ENCODE peak calls at places on chromosome 9, in ten cellular contexts. S is GM12878; Y is naive thymus-derived CD4-positive, alpha-beta T cell; W is ascending aorta; U is CD4-positive, alpha-beta T cell; E is heart left ventricle; I is Panc1; D is heart right ventricle; K is uterus; J is CD8-positive, alpha-beta memory T cell. F is an unnamed sample. For H3K9me3, the result is how much of the 10 kb centered on the place peaks cover.

GRCh38 chr9:95242613-95243012 is 74.9 kb downstream of the FANCC start:
- DNase-seq in U (no peak), K (no peak), D (no peak), E (no peak), Y (no peak), I (no peak), W (no peak), S (no peak), J (no peak), F (no peak)

GRCh38 chr9:90014421-90014820 is 409.6 kb downstream of the GADD45G start:
- DNase-seq in K (no peak), D (no peak), E (no peak), Y (no peak), J (no peak), W (no peak), I (no peak), U (no peak), S (no peak), F (no peak)

GRCh38 chr9:13446261-13446660 is 166.8 kb upstream of the MPDZ start:
- DNase-seq in S (no peak), U (no peak), K (no peak), J (no peak), W (no peak), Y (no peak), E (no peak), D (no peak), I (no peak), F (no peak)

GRCh38 chr9:110710420-110710819 is 41.8 kb downstream of the MUSK start:
- DNase-seq in S (no peak), U (no peak), I (no peak), W (no peak), Y (no peak), K (no peak), D (no peak), E (no peak), J (no peak), F (no peak)

GRCh38 chr9:69121155-69122085 is 52.7 kb upstream of the TJP2 start:
- DNase-seq in I (no peak), E (peak), S (no peak), K (no peak), D (peak), Y (peak), J (peak), W (peak), U (peak), F (no peak)

GRCh38 chr9:88736136-88736637 is 201.2 kb downstream of the NXNL2 start:
- DNase-seq in D (no peak), E (no peak), S (no peak), W (no peak), K (no peak), I (no peak), Y (no peak), U (no peak), J (no peak), F (no peak)

GRCh38 chr9:71835596-71835995 is 67.3 kb upstream of the CEMIP2 start:
- DNase-seq in Y (no peak), W (no peak), K (no peak), S (no peak), E (no peak), D (no peak), J (no peak), U (no peak), I (no peak), F (no peak)

GRCh38 chr9:17669206-17669605 is 90.3 kb downstream of the SH3GL2 start:
- DNase-seq in K (no peak), Y (no peak), U (no peak), W (no peak), E (no peak), I (no peak), S (no peak), D (no peak), J (no peak), F (no peak)

GRCh38 chr9:89730715-89731114 is 125.9 kb downstream of the GADD45G start:
- DNase-seq in I (no peak), K (no peak), Y (no peak), W (no peak), U (no peak), D (no peak), J (no peak), S (no peak), E (no peak), F (no peak)

GRCh38 chr9:22147818-22148573 is 138.9 kb upstream of the CDKN2B start:
- DNase-seq in I (no peak), E (no peak), Y (peak), U (no peak), J (no peak), K (no peak), D (no peak), W (no peak), S (no peak), F (no peak)

GRCh38 chr9:98327249-98327561 is 71.8 kb upstream of the TBC1D2 start:
- DNase-seq in Y (no peak), D (no peak), E (no peak), J (no peak), I (no peak), U (no peak), W (peak), K (no peak), S (no peak), F (no peak)

GRCh38 chr9:128113526-128114325 is 13.8 kb downstream of the PTGES2 start:
- DNase-seq in D (no peak), I (no peak), U (no peak), K (no peak), S (no peak), J (no peak), W (no peak), E (no peak), Y (no peak), F (no peak)

GRCh38 chr9:86676426-86676825 is 270.9 kb downstream of the GAS1 start:
- DNase-seq in I (no peak), W (no peak), J (no peak), Y (no peak), E (no peak), K (no peak), S (no peak), U (no peak), D (no peak), F (no peak)

GRCh38 chr9:70675868-70676370 is 261.5 kb upstream of the KLF9 start:
- DNase-seq in D (no peak), Y (no peak), W (no peak), I (no peak), E (no peak), K (no peak), U (no peak), S (no peak), J (no peak), F (no peak)

GRCh38 chr9:126564716-126565115 is 49.0 kb upstream of the LMX1B start:
- DNase-seq in J (no peak), I (no peak), S (no peak), E (no peak), K (no peak), Y (no peak), U (no peak), D (no peak), W (no peak), F (no peak)

GRCh38 chr9:90927496-90927895 is 125.9 kb downstream of the SYK start:
- DNase-seq in D (no peak), J (no peak), I (no peak), E (no peak), W (no peak), K (no peak), U (no peak), S (no peak), Y (no peak), F (no peak)

GRCh38 chr9:111691686-111692329 is 30.4 kb downstream of the GNG10 start:
- DNase-seq in I (peak), S (no peak), D (no peak), E (no peak), U (no peak), W (no peak), J (peak), K (no peak), Y (peak), F (no peak)

GRCh38 chr9:125484632-125485282 is 222.3 kb downstream of the MAPKAP1 start:
- DNase-seq in Y (no peak), E (no peak), I (no peak), S (no peak), W (no peak), J (no peak), D (no peak), K (peak), U (no peak), F (no peak)

GRCh38 chr9:97966493-97966892 is 16.6 kb upstream of the ANP32B start:
- DNase-seq in Y (no peak), W (no peak), U (no peak), E (no peak), D (no peak), J (no peak), S (no peak), K (no peak), I (no peak), F (no peak)

GRCh38 chr9:81671880-81672280 is 17.5 kb downstream of the TLE1 start:
- DNase-seq in U (no peak), S (no peak), D (peak), I (no peak), E (peak), J (no peak), W (peak), K (peak), Y (no peak), F (no peak)

GRCh38 chr9:93637886-93638285 is 61.5 kb downstream of the PHF2 start:
- DNase-seq in Y (no peak), K (no peak), E (no peak), W (no peak), U (no peak), D (no peak), J (no peak), I (no peak), S (no peak), F (no peak)

GRCh38 chr9:134379774-134380431 is 53.6 kb downstream of the RXRA start:
- DNase-seq in W (no peak), E (no peak), U (no peak), K (no peak), D (no peak), Y (no peak), J (no peak), I (no peak), S (no peak), F (no peak)

GRCh38 chr9:108743901-108744371 is 111.8 kb downstream of the ACTL7B start:
- DNase-seq in I (no peak), U (no peak), D (no peak), K (no peak), Y (no peak), W (no peak), E (no peak), S (no peak), J (no peak), F (no peak)

GRCh38 chr9:134396825-134397224 is 70.6 kb downstream of the RXRA start:
- DNase-seq in D (no peak), E (no peak), J (peak), U (no peak), Y (peak), I (no peak), W (no peak), K (no peak), S (no peak), F (peak)

GRCh38 chr9:74570879-74571512 is 73.9 kb downstream of the RORB start:
- DNase-seq in I (peak), J (no peak), U (no peak), Y (peak), E (no peak), S (no peak), D (no peak), K (no peak), W (no peak), F (no peak)

GRCh38 chr9:105676351-105676923 is 14.2 kb downstream of the TAL2 start:
- DNase-seq in U (no peak), Y (no peak), I (no peak), E (no peak), W (no peak), S (no peak), K (no peak), D (no peak), J (no peak), F (no peak)

GRCh38 chr9:133770076-133770777 is 32.1 kb upstream of the SARDH start:
- DNase-seq in I (no peak), K (no peak), Y (no peak), W (peak), E (peak), D (peak), S (no peak), U (no peak), J (no peak), F (no peak)

GRCh38 chr9:18325337-18326011 is 148.5 kb upstream of the ADAMTSL1 start:
- DNase-seq in Y (no peak), S (no peak), W (no peak), D (no peak), I (no peak), K (no peak), J (no peak), E (no peak), U (no peak), F (no peak)

GRCh38 chr9:114275246-114275994 is 47.5 kb upstream of the ORM1 start:
- DNase-seq in I (no peak), W (peak), J (no peak), K (peak), E (peak), Y (no peak), S (no peak), U (no peak), D (no peak), F (no peak)

GRCh38 chr9:130845254-130845653 is 10.2 kb downstream of the ABL1 start:
- DNase-seq in U (no peak), D (no peak), J (no peak), W (no peak), S (no peak), I (no peak), K (no peak), E (no peak), Y (no peak), F (no peak)

GRCh38 chr9:86353591-86354047 is 591 bp downstream of the TUT7 start:
- DNase-seq in Y (no peak), K (no peak), I (no peak), J (no peak), E (no peak), D (no peak), W (no peak), S (no peak), U (peak), F (no peak)

GRCh38 chr9:71806916-71807315 is 38.6 kb upstream of the CEMIP2 start:
- DNase-seq in I (peak), W (peak), Y (peak), S (no peak), E (peak), D (peak), J (peak), K (peak), U (peak), F (peak)

GRCh38 chr9:114112325-114112724 is 13.2 kb upstream of the KIF12 start:
- DNase-seq in U (no peak), J (no peak), D (no peak), S (no peak), Y (no peak), W (no peak), I (no peak), E (no peak), K (no peak), F (no peak)

GRCh38 chr9:13568851-13569618 is 289.5 kb upstream of the MPDZ start:
- DNase-seq in K (no peak), D (peak), W (no peak), J (no peak), I (no peak), Y (no peak), E (no peak), U (no peak), S (no peak), F (no peak)

GRCh38 chr9:93475856-93476255 is 22.5 kb upstream of the FAM120AOS start:
- DNase-seq in U (no peak), Y (no peak), E (no peak), J (no peak), S (no peak), K (no peak), D (no peak), W (no peak), I (no peak), F (no peak)

GRCh38 chr9:120161801-120162200 is 418.2 kb downstream of the CDK5RAP2 start:
- DNase-seq in W (no peak), E (no peak), I (no peak), U (no peak), J (no peak), D (no peak), S (no peak), K (no peak), Y (no peak), F (no peak)

GRCh38 chr9:137951107-137951506 is 73.5 kb downstream of the CACNA1B start:
- DNase-seq in W (no peak), D (no peak), E (no peak), Y (no peak), U (no peak), S (no peak), I (no peak), J (no peak), K (no peak), F (no peak)
- H3K9me3 ChIP-seq in W (under half), D (under half), E (under half), Y (under half), U (under half), S (under half), I (under half), J (under half), K (under half), F (under half)

GRCh38 chr9:138117836-138118235 is 240.3 kb downstream of the CACNA1B start:
- DNase-seq in D (no peak), S (no peak), I (no peak), U (no peak), J (no peak), K (no peak), Y (no peak), W (peak), E (no peak), F (no peak)

GRCh38 chr9:138117101-138117750 is 239.6 kb downstream of the CACNA1B start:
- DNase-seq in S (no peak), W (peak), D (no peak), Y (no peak), I (no peak), J (no peak), U (no peak), E (no peak), K (no peak), F (no peak)

GRCh38 chr9:138115506-138115905 is 237.9 kb downstream of the CACNA1B start:
- DNase-seq in U (no peak), K (no peak), D (no peak), W (peak), S (no peak), I (no peak), E (no peak), J (no peak), Y (no peak), F (no peak)

GRCh38 chr9:138114501-138115245 is 237.1 kb downstream of the CACNA1B start:
- DNase-seq in I (no peak), Y (no peak), D (no peak), E (no peak), J (no peak), W (peak), S (no peak), U (no peak), K (no peak), F (no peak)

GRCh38 chr9:138116521-138116920 is 238.9 kb downstream of the CACNA1B start:
- DNase-seq in Y (no peak), I (no peak), K (no peak), U (no peak), J (no peak), S (no peak), W (no peak), D (no peak), E (no peak), F (no peak)
- H3K9me3 ChIP-seq in Y (under half), I (under half), K (under half), U (under half), J (under half), S (under half), W (under half), D (under half), E (under half), F (under half)

GRCh38 chr9:122797316-122798033 is 2.4 kb upstream of the OR1K1 start:
- DNase-seq in W (no peak), K (no peak), Y (no peak), E (no peak), U (no peak), J (no peak), S (no peak), D (no peak), I (no peak), F (no peak)
- H3K9me3 ChIP-seq in W (under half), K (under half), Y (under half), E (under half), U (under half), J (under half), S (under half), D (under half), I (under half), F (under half)

DNA sequence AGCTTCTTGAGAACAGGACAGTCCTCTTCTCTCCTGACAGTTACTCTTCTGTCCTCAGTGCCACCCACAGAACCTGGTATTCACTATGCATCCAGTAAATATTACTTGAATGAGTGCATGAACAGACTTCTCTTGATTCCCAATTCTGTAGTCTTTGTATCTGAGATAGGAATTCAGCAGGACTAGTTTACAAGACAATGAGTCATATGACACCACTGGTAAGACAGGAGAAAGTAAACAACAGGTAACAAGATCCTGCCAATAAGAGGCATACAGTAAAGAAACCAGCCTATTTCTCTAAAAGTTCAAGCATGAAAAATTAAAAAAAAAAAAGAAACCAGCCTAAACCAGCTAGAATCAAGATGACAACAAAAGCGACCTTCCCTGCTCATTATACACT is 6.2 kb downstream of the ZNF883 start:
- DNase-seq in U (no peak), Y (no peak), D (no peak), J (no peak), S (no peak), I (no peak), K (no peak), W (no peak), E (no peak), F (no peak)
- H3K9me3 ChIP-seq in U (under half), Y (under half), D (under half), J (under half), S (under half), I (under half), K (under half), W (half or more), E (half or more), F (under half)

GRCh38 chr9:129557192-129558036 is 63.5 kb downstream of the C9orf50 start:
- DNase-seq in S (no peak), D (no peak), Y (no peak), I (no peak), E (no peak), K (no peak), W (no peak), U (no peak), J (no peak), F (no peak)
- H3K9me3 ChIP-seq in S (under half), D (under half), Y (under half), I (under half), E (under half), K (under half), W (under half), U (under half), J (under half), F (under half)

F was measured in T-helper 17 cell.